ENCODE peak calls at places on chromosomes 12 and 14, in seven cellular contexts. F is GM12891, Z is testis, B is HepG2, P is adrenal gland, V is erythroblast, A is ovary. W is an unnamed sample.

GRCh38 chr14:91035855-91036254 is 24.6 kb downstream of the RPS6KA5 start:
- DNase-seq in A (no peak), P (no peak), Z (no peak), V (no peak), F (no peak), B (no peak), W (no peak)

GRCh38 chr14:28763914-28764848 is 2.4 kb upstream of the FOXG1 start:
- DNase-seq in A (no peak), Z (no peak), F (no peak), V (no peak), P (no peak), B (no peak), W (no peak)

GRCh38 chr14:72708708-72709475 is 185.0 kb downstream of the DPF3 start:
- DNase-seq in F (no peak), Z (peak; percentile 52), B (no peak), V (no peak), P (no peak), A (no peak), W (no peak)

GRCh38 chr14:104505085-104506074 is 74.2 kb upstream of the C14orf180 start:
- DNase-seq in V (no peak), Z (no peak), F (no peak), A (no peak), P (no peak), B (no peak), W (no peak)

GRCh38 chr12:111091036-111091435 is 170.7 kb upstream of the MYL2 start:
- DNase-seq in A (no peak), F (no peak), B (no peak), P (no peak), V (no peak), Z (no peak), W (no peak)

GRCh38 chr12:92146865-92147264 is 1.2 kb upstream of the BTG1 start:
- DNase-seq in F (no peak), B (no peak), A (no peak), V (peak; percentile 8), P (no peak), Z (no peak), W (no peak)

GRCh38 chr12:46442239-46442638 is 69.7 kb upstream of the SLC38A2 start:
- DNase-seq in B (no peak), Z (no peak), V (no peak), P (no peak), F (no peak), A (no peak), W (no peak)

GRCh38 chr12:19967001-19967400 is 401.3 kb upstream of the PDE3A start:
- DNase-seq in A (no peak), B (no peak), P (no peak), F (no peak), Z (no peak), V (no peak), W (no peak)

GRCh38 chr14:28151931-28152330 is 614.7 kb upstream of the FOXG1 start:
- DNase-seq in B (no peak), P (no peak), A (no peak), Z (no peak), V (no peak), F (no peak), W (no peak)

GRCh38 chr14:38950676-38951075 is 152.4 kb downstream of the SEC23A start:
- DNase-seq in V (no peak), B (no peak), P (no peak), A (no peak), Z (no peak), F (no peak), W (no peak)

GRCh38 chr14:88463318-88463717 is 77.9 kb downstream of the SPATA7 start:
- DNase-seq in F (no peak), B (peak; percentile 53), V (peak; percentile 20), A (no peak), P (no peak), Z (no peak), W (no peak)

GRCh38 chr12:116990329-116990728 is 79.6 kb downstream of the FBXW8 start:
- DNase-seq in Z (no peak), F (no peak), V (no peak), P (no peak), A (no peak), B (no peak), W (no peak)

GRCh38 chr12:65672441-65672840 is 151.8 kb upstream of the HMGA2 start:
- DNase-seq in A (no peak), Z (no peak), V (no peak), B (no peak), P (no peak), F (no peak), W (no peak)

GRCh38 chr12:116597886-116598285 is 38.7 kb downstream of the MAP1LC3B2 start:
- DNase-seq in A (no peak), B (no peak), Z (no peak), P (no peak), F (no peak), V (no peak), W (no peak)

GRCh38 chr14:53473480-53473879 is 320.4 kb upstream of the DDHD1 start:
- DNase-seq in F (no peak), V (no peak), P (no peak), B (no peak), A (no peak), Z (no peak), W (no peak)

GRCh38 chr12:66508025-66508424 is 170.9 kb downstream of the GRIP1 start:
- DNase-seq in P (no peak), A (no peak), F (no peak), B (no peak), Z (no peak), V (no peak), W (no peak)

GRCh38 chr12:80553316-80553715 is 109.3 kb downstream of the PTPRQ start:
- DNase-seq in B (no peak), V (no peak), Z (no peak), A (no peak), P (no peak), F (no peak), W (peak; percentile 21)

GRCh38 chr12:3117628-3118027 is 40.4 kb downstream of the TSPAN9 start:
- DNase-seq in F (no peak), Z (no peak), P (no peak), A (no peak), V (no peak), B (no peak), W (peak; percentile 45)

GRCh38 chr12:70812124-70812523 is 108.4 kb downstream of the PTPRR start:
- DNase-seq in Z (no peak), P (no peak), F (no peak), A (no peak), B (no peak), V (no peak), W (no peak)

DNA sequence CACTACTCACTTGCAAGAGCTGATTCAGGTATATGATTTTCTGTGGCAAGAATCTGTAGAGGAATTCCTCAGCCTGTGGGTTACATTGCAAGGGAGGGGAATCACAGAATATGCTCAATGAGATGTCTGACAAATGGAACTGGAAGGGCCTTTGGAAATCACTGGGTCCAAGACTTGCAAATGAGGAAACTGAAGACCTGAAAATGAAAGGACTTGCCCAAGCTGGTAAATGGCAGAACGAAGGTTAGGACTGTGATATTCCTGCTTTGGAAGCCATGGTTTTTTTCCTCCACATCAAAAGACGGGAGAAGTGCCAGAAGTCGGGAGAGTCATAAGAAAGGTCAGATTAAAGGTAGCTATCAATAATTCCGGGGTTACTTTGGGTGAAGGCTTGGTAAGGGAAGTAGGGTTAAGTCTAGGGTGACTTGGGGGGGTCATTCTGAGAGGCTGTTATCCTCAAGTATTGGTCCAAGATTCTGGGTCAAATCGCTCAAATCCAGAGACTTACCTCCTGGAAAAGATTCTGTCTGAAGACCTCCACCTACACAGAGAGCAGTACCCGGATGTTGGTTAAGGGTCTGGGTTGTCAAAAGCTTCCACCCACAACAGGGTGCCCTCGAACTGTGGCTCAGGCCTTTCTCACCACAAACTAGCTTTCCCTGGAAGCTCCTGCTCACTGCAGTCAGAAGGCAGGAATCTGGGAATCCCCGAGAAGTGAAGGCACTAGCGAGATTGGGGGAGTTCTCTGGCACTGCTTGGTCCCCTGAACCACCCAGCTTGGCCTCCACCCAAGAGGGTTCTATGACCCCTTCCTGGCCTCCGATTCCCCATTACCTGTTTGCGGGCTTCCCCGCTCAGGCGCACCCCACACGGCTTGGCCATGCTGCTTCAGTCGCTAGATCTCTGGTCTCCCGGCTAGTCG is at the start of gene PSME2:
- DNase-seq in B (no peak), P (no peak), F (no peak), A (no peak), V (no peak), Z (no peak), W (no peak)
- TF ChIP-seq POLR2A in B (peak; percentile 76), P (no peak), F (peak; percentile 78), A (no peak), V (no peak), Z (no peak), W (peak; percentile 50)

GRCh38 chr12:95416111-95416636 is 57.8 kb upstream of the METAP2 start:
- DNase-seq in V (peak; percentile 5), P (no peak), B (no peak), F (no peak), Z (no peak), A (no peak), W (no peak)
- TF ChIP-seq POLR2A in V (no peak), P (no peak), B (no peak), F (no peak), Z (no peak), A (no peak), W (no peak)

DNA sequence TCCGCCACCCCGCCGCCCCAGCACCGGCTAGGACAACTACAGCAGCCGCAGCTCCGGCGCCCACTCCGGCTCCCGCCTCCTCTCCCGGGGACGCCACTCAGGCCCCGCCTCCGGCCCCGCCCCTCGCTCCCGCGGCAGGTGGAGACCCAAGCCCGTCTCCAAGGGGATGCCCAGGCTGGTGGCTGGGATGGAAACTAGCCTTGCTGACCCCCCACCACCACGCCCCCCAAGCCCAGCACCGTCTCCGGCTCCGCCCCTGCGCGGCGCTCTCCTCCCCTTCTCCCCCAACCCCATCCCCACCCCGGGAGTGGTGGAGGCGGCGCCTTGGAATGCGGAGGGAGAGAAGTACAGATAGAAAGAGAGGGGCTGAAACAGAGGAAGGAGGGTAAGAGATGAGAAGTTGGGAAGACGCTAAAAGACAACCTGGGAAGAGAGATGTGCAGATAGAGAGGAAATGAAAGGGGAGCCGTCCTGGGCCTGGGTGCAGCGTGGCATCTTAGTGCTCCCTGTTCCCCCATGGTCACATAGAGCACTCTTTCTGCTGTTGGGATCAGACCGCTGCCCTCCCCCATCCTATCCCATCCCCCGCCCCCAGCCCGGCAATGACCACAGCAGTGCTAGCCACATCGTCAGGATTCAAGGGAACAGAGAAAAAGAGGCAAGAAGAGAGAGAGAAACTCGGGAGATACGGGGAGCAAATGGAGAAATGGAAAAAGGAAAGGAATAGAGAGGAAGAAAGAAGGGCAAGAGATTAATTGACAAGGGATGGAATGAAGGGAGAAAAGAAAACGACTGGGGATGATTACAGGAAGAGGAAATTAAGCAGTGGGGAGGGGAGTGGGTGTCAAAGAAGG is at the start of gene ITGA7:
- DNase-seq in Z (peak; percentile 76), B (no peak), A (peak; percentile 80), V (peak; percentile 17), F (peak; percentile 75), P (peak; percentile 69), W (peak; percentile 74)
- TF ChIP-seq POLR2A in Z (no peak), B (no peak), A (no peak), V (no peak), F (no peak), P (no peak), W (no peak)

DNA sequence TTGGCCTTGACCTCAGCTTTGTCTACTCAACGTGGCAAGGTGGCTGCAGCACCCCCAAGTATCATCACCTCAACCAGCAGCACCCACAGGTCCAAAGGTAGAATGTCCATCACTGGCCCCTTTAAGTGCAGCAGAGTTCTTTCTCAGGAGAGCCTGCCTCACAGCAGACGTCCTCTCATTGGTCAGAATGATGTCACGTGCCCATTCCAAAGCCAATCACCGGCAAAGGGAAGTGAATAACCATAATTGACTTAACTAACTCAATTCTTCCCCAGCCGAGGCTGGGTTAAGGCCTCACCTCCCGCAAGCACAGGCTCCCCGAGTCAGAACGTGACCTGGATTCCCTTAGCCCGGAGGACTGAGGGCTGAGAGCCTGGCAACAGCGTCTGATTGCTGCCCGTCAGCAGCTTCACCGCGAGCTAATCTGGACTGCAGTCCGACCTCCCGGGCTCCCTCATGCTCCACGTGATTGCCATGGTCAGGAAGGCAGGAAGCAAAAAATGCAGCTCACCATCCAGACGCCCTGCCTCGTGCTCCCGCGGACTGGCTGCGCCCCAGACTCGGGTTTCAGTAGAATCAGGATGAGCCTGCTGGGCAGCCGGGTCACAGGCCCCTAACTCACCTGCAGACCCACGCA is 92.1 kb upstream of the FZD10 start:
- DNase-seq in A (peak; percentile 37), F (no peak), B (no peak), P (peak; percentile 26), Z (peak; percentile 84), V (no peak), W (no peak)
- TF ChIP-seq POLR2A in A (no peak), F (no peak), B (no peak), P (no peak), Z (no peak), V (no peak), W (no peak)

W was measured in H54.